ENCODE peak calls at places on chromosomes 16 and 17, in ten cellular contexts. One of them, this sample, is unnamed.

GRCh38 chr17:77323413-77324171 is 182.8 kb downstream of the SEC14L1 start:
- DNase-seq in AG09309: no peak
- DNase-seq in GM20000: peak
- DNase-seq in GM13977: no peak
- DNase-seq in endothelial cell: no peak
- DNase-seq in right lobe of liver: peak
- DNase-seq in AG04450: no peak
- DNase-seq in fibroblast of mammary gland: peak
- DNase-seq in A549: peak
- DNase-seq in D721Med: no peak
- DNase-seq in this sample: no peak

GRCh38 chr17:80029235-80029974 is 6.3 kb downstream of the TBC1D16 start:
- DNase-seq in AG09309: peak
- DNase-seq in GM20000: no peak
- DNase-seq in GM13977: no peak
- DNase-seq in endothelial cell: no peak
- DNase-seq in right lobe of liver: peak
- DNase-seq in AG04450: no peak
- DNase-seq in fibroblast of mammary gland: peak
- DNase-seq in A549: no peak
- DNase-seq in D721Med: no peak
- DNase-seq in this sample: no peak

GRCh38 chr16:74718741-74719610 is 18.3 kb upstream of the MLKL start:
- DNase-seq in AG09309: no peak
- DNase-seq in GM20000: no peak
- DNase-seq in GM13977: no peak
- DNase-seq in endothelial cell: no peak
- DNase-seq in right lobe of liver: peak
- DNase-seq in AG04450: no peak
- DNase-seq in fibroblast of mammary gland: no peak
- DNase-seq in A549: no peak
- DNase-seq in D721Med: no peak
- DNase-seq in this sample: no peak

GRCh38 chr17:64502809-64503208 is 3.3 kb downstream of the DDX5 start:
- DNase-seq in AG09309: no peak
- DNase-seq in GM20000: no peak
- DNase-seq in GM13977: no peak
- DNase-seq in endothelial cell: no peak
- DNase-seq in right lobe of liver: no peak
- DNase-seq in AG04450: no peak
- DNase-seq in fibroblast of mammary gland: no peak
- DNase-seq in A549: no peak
- DNase-seq in D721Med: no peak
- DNase-seq in this sample: no peak

GRCh38 chr16:23469814-23470213 is 16.8 kb upstream of the COG7 start:
- DNase-seq in AG09309: no peak
- DNase-seq in GM20000: no peak
- DNase-seq in GM13977: no peak
- DNase-seq in endothelial cell: no peak
- DNase-seq in right lobe of liver: no peak
- DNase-seq in AG04450: no peak
- DNase-seq in fibroblast of mammary gland: peak
- DNase-seq in A549: peak
- DNase-seq in D721Med: no peak
- DNase-seq in this sample: no peak

GRCh38 chr16:159136-159849 is 6.5 kb upstream of the HBM start:
- DNase-seq in AG09309: no peak
- DNase-seq in GM20000: no peak
- DNase-seq in GM13977: no peak
- DNase-seq in endothelial cell: no peak
- DNase-seq in right lobe of liver: peak
- DNase-seq in AG04450: no peak
- DNase-seq in fibroblast of mammary gland: no peak
- DNase-seq in A549: no peak
- DNase-seq in D721Med: no peak
- DNase-seq in this sample: no peak

GRCh38 chr16:28845173-28846079 is 722 bp downstream of the TUFM start:
- DNase-seq in AG09309: no peak
- DNase-seq in GM20000: no peak
- DNase-seq in GM13977: peak
- DNase-seq in endothelial cell: no peak
- DNase-seq in right lobe of liver: no peak
- DNase-seq in AG04450: no peak
- DNase-seq in fibroblast of mammary gland: peak
- DNase-seq in A549: peak
- DNase-seq in D721Med: no peak
- DNase-seq in this sample: peak

GRCh38 chr17:12830692-12831363 is 41.5 kb downstream of the ARHGAP44 start:
- DNase-seq in AG09309: no peak
- DNase-seq in GM20000: no peak
- DNase-seq in GM13977: no peak
- DNase-seq in endothelial cell: no peak
- DNase-seq in right lobe of liver: no peak
- DNase-seq in AG04450: no peak
- DNase-seq in fibroblast of mammary gland: no peak
- DNase-seq in A549: no peak
- DNase-seq in D721Med: no peak
- DNase-seq in this sample: no peak

GRCh38 chr16:56281256-56281805 is 90.0 kb downstream of the GNAO1 start:
- DNase-seq in AG09309: no peak
- DNase-seq in GM20000: peak
- DNase-seq in GM13977: peak
- DNase-seq in endothelial cell: peak
- DNase-seq in right lobe of liver: no peak
- DNase-seq in AG04450: no peak
- DNase-seq in fibroblast of mammary gland: peak
- DNase-seq in A549: no peak
- DNase-seq in D721Med: no peak
- DNase-seq in this sample: no peak

GRCh38 chr17:12959441-12959840 is 58.4 kb downstream of the ELAC2 start:
- DNase-seq in AG09309: peak
- DNase-seq in GM20000: no peak
- DNase-seq in GM13977: no peak
- DNase-seq in endothelial cell: no peak
- DNase-seq in right lobe of liver: no peak
- DNase-seq in AG04450: no peak
- DNase-seq in fibroblast of mammary gland: peak
- DNase-seq in A549: no peak
- DNase-seq in D721Med: no peak
- DNase-seq in this sample: no peak

GRCh38 chr16:2762711-2763110 is 10.3 kb downstream of the SRRM2 start:
- DNase-seq in AG09309: no peak
- DNase-seq in GM20000: no peak
- DNase-seq in GM13977: no peak
- DNase-seq in endothelial cell: no peak
- DNase-seq in right lobe of liver: no peak
- DNase-seq in AG04450: no peak
- DNase-seq in fibroblast of mammary gland: no peak
- DNase-seq in A549: no peak
- DNase-seq in D721Med: no peak
- DNase-seq in this sample: no peak

GRCh38 chr16:51674615-51675014 is 523.5 kb upstream of the SALL1 start:
- DNase-seq in AG09309: no peak
- DNase-seq in GM20000: no peak
- DNase-seq in GM13977: no peak
- DNase-seq in endothelial cell: no peak
- DNase-seq in right lobe of liver: no peak
- DNase-seq in AG04450: no peak
- DNase-seq in fibroblast of mammary gland: no peak
- DNase-seq in A549: no peak
- DNase-seq in D721Med: no peak
- DNase-seq in this sample: no peak

GRCh38 chr17:80777274-80777673 is 214.4 kb upstream of the CHMP6 start:
- DNase-seq in AG09309: no peak
- DNase-seq in GM20000: no peak
- DNase-seq in GM13977: no peak
- DNase-seq in endothelial cell: no peak
- DNase-seq in right lobe of liver: no peak
- DNase-seq in AG04450: no peak
- DNase-seq in fibroblast of mammary gland: no peak
- DNase-seq in A549: no peak
- DNase-seq in D721Med: no peak
- DNase-seq in this sample: no peak

GRCh38 chr17:27038676-27039075 is 255.2 kb upstream of the WSB1 start:
- DNase-seq in AG09309: no peak
- DNase-seq in GM20000: no peak
- DNase-seq in GM13977: no peak
- DNase-seq in endothelial cell: no peak
- DNase-seq in right lobe of liver: no peak
- DNase-seq in AG04450: no peak
- DNase-seq in fibroblast of mammary gland: no peak
- DNase-seq in A549: peak
- DNase-seq in D721Med: no peak
- DNase-seq in this sample: no peak
- TF ChIP-seq CTCF in AG09309: no peak
- TF ChIP-seq CTCF in GM20000: no peak
- TF ChIP-seq CTCF in GM13977: no peak
- TF ChIP-seq CTCF in endothelial cell: no peak
- TF ChIP-seq CTCF in right lobe of liver: no peak
- TF ChIP-seq CTCF in AG04450: no peak
- TF ChIP-seq CTCF in fibroblast of mammary gland: no peak
- TF ChIP-seq CTCF in A549: peak
- TF ChIP-seq CTCF in D721Med: peak
- TF ChIP-seq CTCF in this sample: no peak

DNA sequence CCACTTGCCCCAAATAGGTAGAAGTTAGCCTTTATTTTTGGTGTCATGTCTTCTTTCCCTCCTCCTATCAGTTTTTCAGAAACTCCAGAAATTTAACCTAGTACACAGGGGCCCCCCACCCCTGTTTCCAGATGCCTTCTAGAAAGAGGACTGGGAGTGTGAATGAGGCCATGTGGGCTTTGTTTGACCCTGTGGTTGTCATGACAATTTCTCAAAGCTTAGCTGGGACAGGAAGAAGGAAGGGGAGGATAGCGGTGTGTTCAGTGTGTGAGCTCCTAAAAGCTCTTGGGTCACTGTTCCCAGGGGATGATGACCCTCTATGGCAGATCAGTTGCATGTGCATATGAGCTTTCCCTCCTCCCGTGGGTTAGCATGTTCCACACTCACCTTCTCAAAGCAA is 710.1 kb downstream of the WWOX start:
- DNase-seq in AG09309: no peak
- DNase-seq in GM20000: no peak
- DNase-seq in GM13977: no peak
- DNase-seq in endothelial cell: peak
- DNase-seq in right lobe of liver: no peak
- DNase-seq in AG04450: no peak
- DNase-seq in fibroblast of mammary gland: no peak
- DNase-seq in A549: no peak
- DNase-seq in D721Med: no peak
- DNase-seq in this sample: no peak
- TF ChIP-seq CTCF in AG09309: no peak
- TF ChIP-seq CTCF in GM20000: no peak
- TF ChIP-seq CTCF in GM13977: no peak
- TF ChIP-seq CTCF in endothelial cell: no peak
- TF ChIP-seq CTCF in right lobe of liver: no peak
- TF ChIP-seq CTCF in AG04450: no peak
- TF ChIP-seq CTCF in fibroblast of mammary gland: no peak
- TF ChIP-seq CTCF in A549: no peak
- TF ChIP-seq CTCF in D721Med: no peak
- TF ChIP-seq CTCF in this sample: no peak

GRCh38 chr17:41624208-41625101 is at the start of gene KRT17:
- DNase-seq in AG09309: no peak
- DNase-seq in GM20000: no peak
- DNase-seq in GM13977: no peak
- DNase-seq in endothelial cell: no peak
- DNase-seq in right lobe of liver: peak
- DNase-seq in AG04450: no peak
- DNase-seq in fibroblast of mammary gland: no peak
- DNase-seq in A549: no peak
- DNase-seq in D721Med: no peak
- DNase-seq in this sample: no peak
- TF ChIP-seq CTCF in AG09309: no peak
- TF ChIP-seq CTCF in GM20000: no peak
- TF ChIP-seq CTCF in GM13977: no peak
- TF ChIP-seq CTCF in endothelial cell: no peak
- TF ChIP-seq CTCF in right lobe of liver: no peak
- TF ChIP-seq CTCF in AG04450: no peak
- TF ChIP-seq CTCF in fibroblast of mammary gland: no peak
- TF ChIP-seq CTCF in A549: no peak
- TF ChIP-seq CTCF in D721Med: no peak
- TF ChIP-seq CTCF in this sample: no peak

GRCh38 chr16:81695431-81695890 is 83.6 kb upstream of the PLCG2 start:
- DNase-seq in AG09309: no peak
- DNase-seq in GM20000: no peak
- DNase-seq in GM13977: no peak
- DNase-seq in endothelial cell: no peak
- DNase-seq in right lobe of liver: no peak
- DNase-seq in AG04450: no peak
- DNase-seq in fibroblast of mammary gland: no peak
- DNase-seq in A549: no peak
- DNase-seq in D721Med: no peak
- DNase-seq in this sample: no peak

GRCh38 chr16:81696136-81696958 is 82.7 kb upstream of the PLCG2 start:
- DNase-seq in AG09309: no peak
- DNase-seq in GM20000: no peak
- DNase-seq in GM13977: no peak
- DNase-seq in endothelial cell: no peak
- DNase-seq in right lobe of liver: peak
- DNase-seq in AG04450: no peak
- DNase-seq in fibroblast of mammary gland: no peak
- DNase-seq in A549: no peak
- DNase-seq in D721Med: no peak
- DNase-seq in this sample: no peak

GRCh38 chr16:81697886-81698635 is 81.0 kb upstream of the PLCG2 start:
- DNase-seq in AG09309: no peak
- DNase-seq in GM20000: no peak
- DNase-seq in GM13977: no peak
- DNase-seq in endothelial cell: no peak
- DNase-seq in right lobe of liver: peak
- DNase-seq in AG04450: no peak
- DNase-seq in fibroblast of mammary gland: no peak
- DNase-seq in A549: no peak
- DNase-seq in D721Med: no peak
- DNase-seq in this sample: no peak

GRCh38 chr16:81696959-81697293 is 82.2 kb upstream of the PLCG2 start:
- DNase-seq in AG09309: no peak
- DNase-seq in GM20000: no peak
- DNase-seq in GM13977: no peak
- DNase-seq in endothelial cell: no peak
- DNase-seq in right lobe of liver: no peak
- DNase-seq in AG04450: no peak
- DNase-seq in fibroblast of mammary gland: no peak
- DNase-seq in A549: no peak
- DNase-seq in D721Med: no peak
- DNase-seq in this sample: no peak

DNA sequence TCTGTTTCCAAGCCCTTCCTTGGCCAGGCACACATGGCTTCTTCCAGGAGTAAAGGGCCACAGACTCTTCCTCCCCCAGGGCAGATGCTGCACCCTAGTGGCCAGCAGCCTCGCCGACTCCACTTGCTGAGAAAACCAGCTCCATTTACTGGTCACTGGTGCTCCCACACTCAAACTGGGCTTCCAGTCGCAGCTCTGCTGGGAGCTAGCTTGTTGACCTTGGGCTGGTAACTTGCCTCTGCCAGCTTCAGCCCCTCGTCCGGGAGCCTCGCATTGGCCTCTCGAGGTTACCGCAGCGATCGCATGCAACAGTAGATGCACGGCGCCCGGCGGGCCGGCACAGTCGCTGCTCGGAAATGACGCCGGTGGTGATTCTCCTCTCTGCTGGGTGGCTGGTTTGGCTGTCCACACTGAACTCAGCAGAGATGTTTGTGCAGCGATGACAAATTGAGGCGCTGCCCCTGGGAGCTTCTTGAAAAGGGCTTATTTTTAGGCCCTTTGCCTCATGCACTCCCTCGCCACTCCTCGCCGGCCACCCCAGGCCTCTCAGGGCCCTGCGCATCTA is 81.7 kb upstream of the PLCG2 start:
- DNase-seq in AG09309: no peak
- DNase-seq in GM20000: peak
- DNase-seq in GM13977: peak
- DNase-seq in endothelial cell: peak
- DNase-seq in right lobe of liver: peak
- DNase-seq in AG04450: no peak
- DNase-seq in fibroblast of mammary gland: peak
- DNase-seq in A549: peak
- DNase-seq in D721Med: no peak
- DNase-seq in this sample: peak
- TF ChIP-seq CTCF in AG09309: peak
- TF ChIP-seq CTCF in GM20000: peak
- TF ChIP-seq CTCF in GM13977: peak
- TF ChIP-seq CTCF in endothelial cell: peak
- TF ChIP-seq CTCF in right lobe of liver: peak
- TF ChIP-seq CTCF in AG04450: peak
- TF ChIP-seq CTCF in fibroblast of mammary gland: peak
- TF ChIP-seq CTCF in A549: peak
- TF ChIP-seq CTCF in D721Med: peak
- TF ChIP-seq CTCF in this sample: peak

This sample was measured in GM10248.